ENCODE peak calls at places on chromosomes 3 and 15, in five cellular contexts. L, Z, I, O and R are unnamed samples. For H3K4me1 and H3K9me3, the result is how much of the 10 kb centered on the place peaks cover.

GRCh38 chr3:122661633-122662032 is 19.0 kb upstream of the PARP14 start:
- DNase-seq in Z (no peak), L (no peak), I (no peak), O (no peak), R (no peak)

GRCh38 chr3:20141841-20142240 is 44.2 kb downstream of the SGO1 start:
- DNase-seq in Z (no peak), I (no peak), L (no peak), O (no peak), R (no peak)

GRCh38 chr15:66496951-66497501 is 536 bp downstream of the SNAPC5 start:
- DNase-seq in L (no peak), I (no peak), O (no peak), Z (no peak), R (peak)

GRCh38 chr15:67652586-67652985 is 110.1 kb downstream of the MAP2K5 start:
- DNase-seq in L (no peak), O (no peak), I (no peak), Z (no peak), R (no peak)

GRCh38 chr3:101809178-101810022 is 30.4 kb downstream of the NXPE3 start:
- DNase-seq in Z (no peak), I (no peak), O (no peak), L (peak), R (peak)

GRCh38 chr3:119831022-119831421 is 49.1 kb downstream of the NR1I2 start:
- DNase-seq in O (no peak), L (no peak), I (no peak), Z (no peak), R (peak)

GRCh38 chr3:54713455-54713854 is 214.4 kb downstream of the LRTM1 start:
- DNase-seq in L (no peak), Z (no peak), O (no peak), I (no peak), R (no peak)

GRCh38 chr3:184786271-184787010 is 25.5 kb upstream of the VPS8 start:
- DNase-seq in O (no peak), I (no peak), L (no peak), Z (no peak), R (no peak)

GRCh38 chr3:79086514-79086913 is 681.3 kb downstream of the ROBO1 start:
- DNase-seq in Z (peak), O (no peak), I (no peak), L (no peak), R (peak)

GRCh38 chr3:27521179-27521871 is 37.1 kb upstream of the SLC4A7 start:
- DNase-seq in O (no peak), Z (peak), L (no peak), I (no peak), R (peak)

GRCh38 chr3:196868297-196868661 is 559 bp downstream of the SENP5 start:
- DNase-seq in Z (no peak), O (peak), L (peak), I (no peak), R (peak)

GRCh38 chr3:64551697-64552096 is 136.1 kb downstream of the ADAMTS9 start:
- DNase-seq in O (no peak), I (no peak), Z (no peak), L (no peak), R (no peak)

GRCh38 chr3:122767690-122768372 is 25.8 kb downstream of the HSPBAP1 start:
- DNase-seq in L (no peak), O (no peak), I (no peak), Z (no peak), R (no peak)

GRCh38 chr3:17032407-17033034 is 147.8 kb downstream of the PLCL2 start:
- DNase-seq in O (no peak), I (no peak), Z (no peak), L (no peak), R (peak)

GRCh38 chr3:17301271-17301670 is 416.5 kb downstream of the PLCL2 start:
- DNase-seq in L (no peak), O (no peak), I (no peak), Z (no peak), R (no peak)

GRCh38 chr3:58167431-58168351 is 43.1 kb downstream of the DNASE1L3 start:
- DNase-seq in O (no peak), Z (peak), L (peak), I (no peak), R (peak)

GRCh38 chr15:88476635-88477038 is 9.1 kb downstream of the MRPS11 start:
- DNase-seq in O (no peak), L (no peak), I (no peak), Z (no peak), R (peak)

GRCh38 chr3:127218457-127218922 is 25.6 kb downstream of the PRR23E start:
- DNase-seq in O (no peak), Z (no peak), I (no peak), L (no peak), R (no peak)

GRCh38 chr3:29976871-29977270 is 629.5 kb upstream of the TGFBR2 start:
- DNase-seq in O (no peak), Z (no peak), I (no peak), L (no peak), R (no peak)

GRCh38 chr3:182969853-182970252 is 10.5 kb downstream of the DCUN1D1 start:
- DNase-seq in Z (no peak), L (no peak), O (no peak), I (no peak), R (no peak)

GRCh38 chr3:23537006-23537620 is 268.6 kb upstream of the UBE2E1 start:
- DNase-seq in I (no peak), O (no peak), L (no peak), Z (no peak), R (no peak)

GRCh38 chr3:42262525-42262924 is 3.5 kb downstream of the CCK start:
- DNase-seq in Z (no peak), L (no peak), I (no peak), O (no peak), R (no peak)

GRCh38 chr15:40498891-40499290 is 28.1 kb downstream of the CHST14 start:
- DNase-seq in L (no peak), O (no peak), I (no peak), Z (no peak), R (no peak)

GRCh38 chr3:111864821-111865656 is 6.0 kb downstream of the PHLDB2 start:
- DNase-seq in I (no peak), Z (no peak), O (no peak), L (no peak), R (no peak)

GRCh38 chr3:197003461-197004385 is 25.9 kb downstream of the MELTF start:
- DNase-seq in I (no peak), O (peak), L (no peak), Z (no peak), R (peak)

GRCh38 chr3:42801048-42801620 is 3.2 kb downstream of the HIGD1A start:
- DNase-seq in Z (no peak), O (no peak), I (no peak), L (no peak), R (no peak)

GRCh38 chr3:50246517-50246954 is 10.5 kb downstream of the GNAI2 start:
- DNase-seq in Z (no peak), O (no peak), I (no peak), L (peak), R (peak)

GRCh38 chr3:117788086-117788485 is 1078.5 kb downstream of the TUSC7 start:
- DNase-seq in I (no peak), Z (peak), O (no peak), L (no peak), R (no peak)

GRCh38 chr15:61680260-61681037 is 379.8 kb downstream of the VPS13C start:
- DNase-seq in I (no peak), L (no peak), Z (no peak), O (no peak), R (no peak)

GRCh38 chr3:10116138-10116460 is 624 bp downstream of the BRK1 start:
- DNase-seq in Z (no peak), L (no peak), O (no peak), I (no peak), R (peak)

GRCh38 chr3:113136071-113136470 is 75.3 kb upstream of the BOC start:
- DNase-seq in O (no peak), I (no peak), L (no peak), Z (no peak), R (peak)

GRCh38 chr15:42131826-42132806 is 24.3 kb downstream of the PLA2G4F start:
- DNase-seq in Z (peak), O (no peak), I (no peak), L (no peak), R (no peak)

GRCh38 chr3:14946749-14947104 is 656 bp upstream of the NR2C2 start:
- DNase-seq in L (no peak), I (no peak), Z (no peak), O (no peak), R (no peak)

GRCh38 chr3:52227766-52228165 is 2.3 kb upstream of the TLR9 start:
- DNase-seq in I (no peak), Z (no peak), O (no peak), L (no peak), R (no peak)

GRCh38 chr3:15936347-15936746 is 138.6 kb upstream of the ANKRD28 start:
- DNase-seq in O (no peak), Z (no peak), L (no peak), I (no peak), R (no peak)

GRCh38 chr3:38648659-38649499 is 608 bp downstream of the SCN5A start:
- DNase-seq in Z (no peak), I (no peak), O (no peak), L (peak), R (no peak)

GRCh38 chr3:155496206-155496605 is 202.7 kb upstream of the STRIT1 start:
- DNase-seq in Z (no peak), O (no peak), L (no peak), I (no peak), R (no peak)

GRCh38 chr3:157388976-157389375 is 47.7 kb upstream of the PTX3 start:
- DNase-seq in I (no peak), L (no peak), O (no peak), Z (no peak), R (no peak)

GRCh38 chr15:31147456-31147855 is 45.9 kb upstream of the TRPM1 start:
- DNase-seq in O (no peak), I (no peak), Z (no peak), L (no peak), R (no peak)

GRCh38 chr15:75154461-75155062 is 47.1 kb upstream of the C15orf39 start:
- DNase-seq in O (no peak), I (no peak), Z (no peak), L (no peak), R (no peak)
- H3K4me1 ChIP-seq in O (under half), I (under half), Z (under half), L (under half), R (under half)

GRCh38 chr3:294581-294980 is 98.0 kb downstream of the CHL1 start:
- DNase-seq in I (no peak), O (no peak), L (no peak), Z (no peak), R (no peak)
- H3K9me3 ChIP-seq in I (under half), O (under half), L (under half), Z (under half), R (under half)

DNA sequence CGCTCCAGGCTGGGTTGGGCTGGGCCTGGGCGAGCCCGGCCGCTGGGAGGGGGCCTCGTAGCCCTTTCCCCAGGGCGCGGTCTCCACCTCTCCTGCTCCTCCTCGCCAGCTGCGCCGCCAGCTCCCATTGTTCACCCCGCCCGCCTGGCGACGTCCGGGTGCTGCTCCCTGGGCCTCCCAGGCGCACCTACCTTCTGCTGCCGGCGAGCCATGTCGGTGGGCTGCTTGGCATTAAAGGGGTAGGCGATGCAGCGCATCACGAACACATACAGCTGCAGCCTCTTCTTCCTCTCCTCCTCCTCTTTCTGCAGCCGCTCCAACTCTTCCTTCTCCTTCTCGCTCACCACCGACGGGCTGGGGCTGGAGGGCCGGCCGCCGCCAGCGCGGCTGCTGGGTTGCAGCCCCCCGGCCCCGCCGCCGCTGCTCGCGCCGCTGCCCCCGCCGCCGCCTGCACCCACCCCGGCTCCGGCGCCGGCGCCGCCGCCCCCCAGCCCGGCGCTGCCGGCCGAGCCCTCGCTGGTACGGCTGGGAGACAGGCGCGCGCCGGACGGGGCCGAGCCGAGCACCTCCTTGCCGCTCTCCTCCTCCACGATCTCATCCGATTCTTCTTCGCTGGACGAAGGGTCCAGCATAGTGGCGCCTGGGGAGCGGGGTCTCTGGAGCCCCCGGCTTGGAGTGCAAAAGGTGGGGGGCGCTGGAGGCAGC is 666 bp downstream of the CADPS start:
- DNase-seq in L (no peak), I (no peak), Z (no peak), O (no peak), R (no peak)
- H3K4me3 ChIP-seq in L (no peak), I (peak), Z (no peak), O (peak), R (peak)

GRCh38 chr15:91316123-91316522 is 216.1 kb downstream of the SV2B start:
- DNase-seq in I (no peak), Z (no peak), L (peak), O (no peak), R (no peak)
- H3K4me1 ChIP-seq in I (under half), Z (under half), L (half or more), O (under half), R (under half)

GRCh38 chr15:25185156-25185710 is 230.4 kb downstream of the SNRPN start:
- DNase-seq in L (no peak), Z (no peak), I (no peak), O (no peak), R (no peak)
- H3K9me3 ChIP-seq in L (under half), Z (under half), I (half or more), O (under half), R (under half)

GRCh38 chr3:100225193-100225592 is 35.6 kb upstream of the TBC1D23 start:
- DNase-seq in I (no peak), O (no peak), Z (no peak), L (no peak), R (no peak)
- H3K4me3 ChIP-seq in I (no peak), O (no peak), Z (no peak), L (no peak), R (no peak)

DNA sequence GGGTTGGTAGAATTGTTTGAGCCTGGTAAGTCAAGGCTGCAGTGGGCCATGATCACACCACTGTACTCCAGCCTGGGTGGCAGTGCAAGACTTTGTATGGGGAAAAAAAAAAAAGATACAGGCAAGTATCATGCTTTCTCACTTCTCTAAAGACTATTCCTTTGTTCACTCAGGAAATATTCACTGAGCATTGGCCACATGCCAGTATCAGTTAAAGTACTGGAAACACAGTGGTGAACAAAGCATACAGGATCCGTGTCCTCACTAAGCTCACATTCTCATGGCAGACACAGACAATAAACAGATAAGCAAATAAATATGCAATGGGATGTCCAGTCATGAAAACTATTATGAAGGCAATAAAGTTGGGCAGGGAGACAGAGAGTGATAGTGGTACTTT is 5.1 kb upstream of the MTHFS start:
- DNase-seq in O (no peak), Z (no peak), I (no peak), L (no peak), R (no peak)
- H3K4me1 ChIP-seq in O (under half), Z (under half), I (under half), L (under half), R (under half)

GRCh38 chr15:100230784-100231183 is 111.0 kb downstream of the ADAMTS17 start:
- DNase-seq in O (no peak), I (no peak), Z (no peak), L (no peak), R (peak)

GRCh38 chr15:100235030-100235617 is 106.7 kb downstream of the ADAMTS17 start:
- DNase-seq in O (no peak), L (no peak), Z (no peak), I (no peak), R (no peak)

GRCh38 chr15:100236981-100237720 is 104.6 kb downstream of the ADAMTS17 start:
- DNase-seq in L (no peak), Z (no peak), O (no peak), I (no peak), R (no peak)

GRCh38 chr15:100229181-100230163 is 112.3 kb downstream of the ADAMTS17 start:
- DNase-seq in O (no peak), I (no peak), L (peak), Z (no peak), R (peak)

GRCh38 chr15:100234158-100235029 is 107.4 kb downstream of the ADAMTS17 start:
- DNase-seq in I (no peak), Z (no peak), O (no peak), L (no peak), R (no peak)
- H3K9me3 ChIP-seq in I (under half), Z (under half), O (under half), L (under half), R (under half)

GRCh38 chr3:128426128-128426921 is 40.4 kb downstream of the DNAJB8 start:
- DNase-seq in Z (no peak), L (peak), O (peak), I (no peak), R (peak)
- H3K4me3 ChIP-seq in Z (no peak), L (no peak), O (no peak), I (peak), R (no peak)

DNA sequence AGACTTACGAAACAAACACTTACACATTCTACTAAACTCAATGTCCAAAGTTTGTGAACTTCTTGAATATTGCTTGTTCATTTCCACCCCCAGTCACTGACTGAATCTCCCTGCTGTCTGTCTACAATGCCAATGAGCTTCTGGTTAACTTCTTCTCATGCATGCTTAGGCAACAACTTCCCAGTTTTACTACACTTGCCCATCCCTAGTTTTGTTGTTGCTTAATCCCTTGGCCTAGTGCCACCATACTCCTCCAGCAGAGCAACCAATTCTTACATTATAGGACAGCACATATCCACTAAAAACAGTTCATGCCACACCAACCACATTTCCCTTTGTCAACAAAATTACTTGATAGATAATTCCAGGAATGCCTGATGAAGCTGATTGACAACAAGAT is 40.9 kb upstream of the CCR2 start:
- DNase-seq in Z (peak), I (no peak), O (peak), L (no peak), R (peak)
- H3K4me1 ChIP-seq in Z (under half), I (under half), O (under half), L (under half), R (under half)